ENCODE peak calls at places on chromosomes 5 and 9, in six cellular contexts. R is gastrocnemius medialis, X is heart left ventricle, J is uterus, F is prostate gland, N is thyroid gland. M is an unnamed sample.

GRCh38 chr5:39774597-39774996 is 349.8 kb upstream of the DAB2 start:
- DNase-seq in N (no peak), R (no peak), J (no peak), F (no peak), X (no peak), M (no peak)

GRCh38 chr5:157575096-157575872 is at the start of gene ADAM19:
- DNase-seq in F (no peak), J (peak; percentile 43), X (peak; percentile 57), R (peak; percentile 23), N (peak; percentile 51), M (no peak)

GRCh38 chr5:115414406-115415142 is 118.1 kb upstream of the CCDC112 start:
- DNase-seq in X (peak; percentile 54), J (no peak), N (no peak), R (peak; percentile 37), F (no peak), M (no peak)

GRCh38 chr5:93247126-93247525 is 333.9 kb downstream of the NR2F1-AS1 start:
- DNase-seq in R (no peak), J (no peak), F (no peak), N (no peak), X (no peak), M (no peak)

GRCh38 chr9:37215456-37216229 is 95.3 kb downstream of the ZCCHC7 start:
- DNase-seq in N (no peak), F (no peak), J (no peak), R (no peak), X (no peak), M (no peak)

GRCh38 chr5:89213584-89213983 is 330.6 kb upstream of the MEF2C start:
- DNase-seq in F (no peak), N (peak; percentile 82), J (no peak), X (no peak), R (no peak), M (no peak)

GRCh38 chr5:55327281-55327680 is 19.5 kb downstream of the MTREX start:
- DNase-seq in F (no peak), X (no peak), J (no peak), N (no peak), R (no peak), M (no peak)

GRCh38 chr5:142915840-142916424 is 145.8 kb downstream of the ARHGAP26 start:
- DNase-seq in N (peak; percentile 62), F (peak; percentile 14), R (no peak), X (no peak), J (no peak), M (no peak)

GRCh38 chr5:26805076-26805475 is 233.3 kb downstream of the CDH9 start:
- DNase-seq in R (no peak), N (no peak), X (no peak), J (no peak), F (no peak), M (no peak)

GRCh38 chr5:155833282-155833681 is 493.7 kb upstream of the SGCD start:
- DNase-seq in F (no peak), X (no peak), R (no peak), N (no peak), J (no peak), M (no peak)

GRCh38 chr5:40436535-40437237 is 243.0 kb upstream of the PTGER4 start:
- DNase-seq in R (no peak), J (no peak), X (no peak), F (no peak), N (no peak), M (no peak)

GRCh38 chr5:18032744-18033143 is 398.5 kb downstream of the TAF11L14 start:
- DNase-seq in R (no peak), J (no peak), X (no peak), N (no peak), F (no peak), M (no peak)

GRCh38 chr5:12704955-12705354 is 800.7 kb upstream of the CTNND2 start:
- DNase-seq in X (no peak), N (no peak), F (no peak), R (no peak), J (no peak), M (no peak)
- TF ChIP-seq CTCF in X (no peak), N (no peak), F (no peak), R (no peak), J (no peak), M (no peak)

DNA sequence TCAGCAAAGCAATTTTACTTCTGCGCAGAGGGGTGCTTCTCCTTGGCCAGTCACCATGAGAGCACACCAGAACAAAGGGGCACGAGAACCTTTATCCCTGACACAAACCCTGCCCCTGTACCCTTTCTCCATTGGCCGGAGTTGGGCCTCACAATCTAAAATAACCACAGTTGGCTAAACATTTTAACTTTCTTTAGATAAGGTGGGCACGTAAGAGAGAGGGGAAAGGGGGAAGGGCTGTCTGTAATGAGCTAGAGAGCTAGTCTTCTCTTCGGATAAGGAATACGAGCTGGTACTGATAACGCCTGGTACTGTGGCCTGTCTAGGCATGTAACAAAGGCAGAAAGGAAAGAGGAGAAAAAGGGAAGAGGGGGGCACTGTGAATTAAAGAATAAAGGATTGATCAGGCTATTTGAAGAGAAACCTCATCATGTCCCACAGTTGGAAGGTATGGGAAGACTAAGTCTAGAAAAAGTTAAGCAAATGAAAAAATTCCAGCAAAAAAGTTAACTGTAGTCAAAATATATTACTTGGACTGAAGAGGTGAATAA is 1.8 kb upstream of the IARS1 start:
- DNase-seq in F (no peak), X (no peak), N (no peak), R (no peak), J (no peak), M (no peak)
- TF ChIP-seq POLR2A in F (no peak), X (no peak), N (no peak), R (no peak), J (no peak), M (no peak)

GRCh38 chr5:34982823-34983222 is 53.5 kb downstream of the DNAJC21 start:
- DNase-seq in X (no peak), F (no peak), N (no peak), J (no peak), R (no peak), M (no peak)
- H3K9me3 ChIP-seq in X (peaks cover 8% of the 10 kb centered on the region), F (no peaks in the 10 kb centered on the region), N (no peaks in the 10 kb centered on the region), J (peaks cover 4% of the 10 kb centered on the region), R (peaks cover 5% of the 10 kb centered on the region), M (peaks cover 26% of the 10 kb centered on the region)

DNA sequence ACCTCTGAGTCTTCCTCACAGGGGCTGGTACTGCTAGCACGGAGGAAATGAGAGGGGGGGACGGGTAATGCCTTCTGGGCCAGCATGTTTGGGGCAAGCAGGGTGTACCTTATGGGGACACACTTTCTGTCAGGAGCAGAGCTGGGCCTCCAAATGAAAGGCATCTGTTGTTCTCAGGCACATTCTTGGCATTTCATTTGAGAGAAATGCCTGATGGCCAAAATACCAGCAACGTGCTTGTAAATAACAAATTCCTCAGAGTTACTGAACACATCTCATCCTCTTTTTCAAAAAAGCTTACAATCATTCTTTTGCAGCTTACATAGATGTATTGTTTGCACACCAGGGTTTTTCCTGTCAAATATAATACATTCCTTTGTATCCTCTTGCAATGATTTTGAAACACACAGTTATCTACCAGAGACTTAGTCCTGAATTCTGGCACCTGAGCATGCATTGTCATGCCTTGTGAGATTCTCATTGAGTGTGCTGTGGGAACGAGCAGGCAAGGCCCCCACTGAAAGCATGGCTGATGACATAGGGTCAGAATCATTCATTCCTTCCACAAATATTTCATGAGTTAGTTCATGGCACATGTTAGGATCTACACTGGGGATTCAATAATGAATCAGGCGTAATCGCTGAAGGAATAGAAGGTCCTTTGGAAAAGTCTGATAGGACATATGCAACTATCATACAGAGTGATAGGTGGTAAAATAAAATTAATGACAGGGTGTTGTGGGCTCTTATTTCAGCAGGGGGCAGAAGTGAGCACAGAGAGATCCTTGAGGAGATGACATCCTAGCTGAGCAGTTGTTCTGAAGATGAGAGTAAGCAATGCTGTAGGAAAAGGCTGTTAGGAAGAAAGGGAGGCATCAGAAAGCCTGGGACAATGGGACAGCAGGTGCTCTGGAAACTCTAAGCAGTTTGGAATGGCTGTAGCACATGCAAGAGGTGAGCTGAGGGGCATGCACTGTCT is 260.9 kb upstream of the TUT7 start:
- DNase-seq in J (no peak), N (peak; percentile 2), F (no peak), R (no peak), X (no peak), M (no peak)
- TF ChIP-seq CTCF in J (peak; percentile 16), N (no peak), F (peak; percentile 31), R (peak; percentile 23), X (peak; percentile 19), M (peak; percentile 47)

GRCh38 chr5:59800375-59800893 is 93.1 kb downstream of the PDE4D start:
- DNase-seq in N (no peak), R (no peak), X (no peak), J (no peak), F (no peak), M (no peak)
- TF ChIP-seq POLR2A in N (no peak), R (no peak), X (no peak), J (no peak), F (no peak), M (no peak)

GRCh38 chr5:113578091-113578490 is 64.6 kb downstream of the YTHDC2 start:
- DNase-seq in J (no peak), F (no peak), N (no peak), X (no peak), R (no peak), M (no peak)

DNA sequence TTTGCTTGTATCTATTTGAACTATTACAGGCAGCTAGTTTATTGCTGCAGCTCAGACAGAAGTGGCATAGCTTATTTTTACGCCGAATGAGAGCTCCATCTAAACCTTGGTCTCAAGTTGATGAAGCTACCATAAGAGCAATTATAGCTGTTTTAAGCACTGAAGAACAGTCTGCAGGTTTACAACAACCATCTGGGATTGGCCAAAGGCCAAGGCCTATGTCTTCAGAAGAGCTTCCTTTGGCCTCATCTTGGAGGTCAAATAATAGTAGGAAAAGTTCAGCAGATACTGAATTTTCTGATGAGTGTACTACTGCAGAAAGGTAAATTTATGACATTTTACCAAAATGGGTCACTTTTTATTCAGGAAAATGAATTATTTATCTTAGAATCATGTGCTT is 67.9 kb downstream of the YTHDC2 start:
- DNase-seq in R (no peak), X (no peak), J (no peak), N (peak; percentile 12), F (no peak), M (no peak)
- H3K9me3 ChIP-seq in R (no peaks in the 10 kb centered on the region), X (no peaks in the 10 kb centered on the region), J (no peaks in the 10 kb centered on the region), N (no peaks in the 10 kb centered on the region), F (no peaks in the 10 kb centered on the region), M (no peaks in the 10 kb centered on the region)

GRCh38 chr5:151682751-151683331 is 3.9 kb downstream of the SPARC start:
- DNase-seq in N (no peak), X (peak; percentile 50), R (no peak), F (no peak), J (no peak), M (no peak)

GRCh38 chr5:151683444-151683843 is 3.3 kb downstream of the SPARC start:
- DNase-seq in J (no peak), X (no peak), N (no peak), R (no peak), F (no peak), M (no peak)

GRCh38 chr5:151680944-151681427 is 5.7 kb downstream of the SPARC start:
- DNase-seq in J (no peak), F (no peak), R (no peak), N (no peak), X (peak; percentile 37), M (no peak)

GRCh38 chr5:151683936-151684586 is 2.7 kb downstream of the SPARC start:
- DNase-seq in J (no peak), N (no peak), X (no peak), F (no peak), R (no peak), M (no peak)

GRCh38 chr5:151682240-151682639 is 4.5 kb downstream of the SPARC start:
- DNase-seq in J (no peak), X (no peak), F (no peak), N (no peak), R (no peak), M (no peak)
- TF ChIP-seq CTCF in J (no peak), X (no peak), F (no peak), N (no peak), R (no peak), M (no peak)